ENCODE peak calls at places on chromosome 7, in four cellular contexts. E, O, A and L are unnamed samples.
A peak's percentile ranks its signal among the peaks of the same experiment; 100 is the strongest.

GRCh38 chr7:155810607-155811559 is 1.4 kb downstream of the SHH start:
- DNase-seq in A (no peak), E (no peak), O (no peak), L (no peak)

GRCh38 chr7:148155826-148156225 is 434.7 kb upstream of the C7orf33 start:
- DNase-seq in O (no peak), E (no peak), A (no peak), L (no peak)

GRCh38 chr7:158933468-158934139 is 77.2 kb downstream of the DYNC2I1 start:
- DNase-seq in E (no peak), A (no peak), O (no peak), L (no peak)

GRCh38 chr7:12007591-12007990 is 175.6 kb upstream of the THSD7A start:
- DNase-seq in O (no peak), E (no peak), A (no peak), L (no peak)

GRCh38 chr7:22665816-22666375 is 61.1 kb upstream of the IL6 start:
- DNase-seq in E (no peak), A (no peak), O (no peak), L (no peak)

GRCh38 chr7:151849879-151850260 is 27.0 kb downstream of the PRKAG2 start:
- DNase-seq in A (no peak), E (no peak), O (no peak), L (no peak)

GRCh38 chr7:81226234-81226633 is 307.4 kb upstream of the SEMA3C start:
- DNase-seq in A (no peak), O (no peak), E (no peak), L (no peak)

GRCh38 chr7:75691793-75692543 is 46.8 kb downstream of the HIP1 start:
- DNase-seq in A (no peak), E (no peak), O (no peak), L (no peak)

GRCh38 chr7:94393251-94393758 is 1.4 kb upstream of the COL1A2 start:
- DNase-seq in O (no peak), A (no peak), E (no peak), L (no peak)

GRCh38 chr7:2936301-2936700 is 92.2 kb upstream of the GNA12 start:
- DNase-seq in E (no peak), A (no peak), O (no peak), L (no peak)

GRCh38 chr7:1321411-1322239 is 89.0 kb downstream of the UNCX start:
- DNase-seq in A (no peak), E (no peak), O (no peak), L (no peak)

GRCh38 chr7:155349601-155350331 is 52.1 kb downstream of the INSIG1 start:
- DNase-seq in A (no peak), O (no peak), E (no peak), L (no peak)

GRCh38 chr7:23277359-23277989 is 21.7 kb upstream of the MALSU1 start:
- DNase-seq in O (no peak), A (peak; percentile 58), E (no peak), L (peak; percentile 19)

GRCh38 chr7:102193806-102194205 is 92.9 kb upstream of the SH2B2 start:
- DNase-seq in E (no peak), A (no peak), O (no peak), L (no peak)

GRCh38 chr7:66737667-66738066 is 2.9 kb upstream of the RABGEF1 start:
- DNase-seq in E (no peak), A (no peak), O (no peak), L (no peak)

GRCh38 chr7:24884401-24884800 is 95.6 kb downstream of the OSBPL3 start:
- DNase-seq in A (no peak), O (no peak), E (no peak), L (no peak)

GRCh38 chr7:2288986-2289611 is 25.1 kb downstream of the SNX8 start:
- DNase-seq in E (no peak), A (no peak), O (no peak), L (no peak)

GRCh38 chr7:3095046-3095445 is 51.4 kb upstream of the CARD11 start:
- DNase-seq in O (no peak), E (no peak), A (no peak), L (no peak)

GRCh38 chr7:25386311-25386744 is 158.0 kb upstream of the NPVF start:
- DNase-seq in A (no peak), O (no peak), E (no peak), L (no peak)

GRCh38 chr7:108045669-108046068 is 42.7 kb upstream of the LAMB1 start:
- DNase-seq in O (no peak), E (no peak), A (no peak), L (no peak)

GRCh38 chr7:6284055-6284400 is 11.6 kb upstream of the CYTH3 start:
- DNase-seq in E (no peak), O (no peak), A (no peak), L (no peak)

GRCh38 chr7:151086802-151087246 is 549 bp downstream of the AGAP3 start:
- DNase-seq in E (no peak), A (no peak), O (no peak), L (no peak)

GRCh38 chr7:2923886-2924574 is 79.9 kb upstream of the GNA12 start:
- DNase-seq in A (no peak), E (no peak), O (no peak), L (no peak)

GRCh38 chr7:29865526-29865925 is 59.2 kb downstream of the WIPF3 start:
- DNase-seq in A (peak; percentile 22), O (peak; percentile 52), E (no peak), L (no peak)

GRCh38 chr7:5780801-5781496 is 514 bp downstream of the RNF216 start:
- DNase-seq in A (no peak), E (peak; percentile 46), O (no peak), L (no peak)

GRCh38 chr7:21251166-21251806 is 176.6 kb upstream of the SP4 start:
- DNase-seq in O (no peak), A (no peak), E (no peak), L (no peak)

GRCh38 chr7:5266148-5267028 is 16.4 kb upstream of the SLC29A4 start:
- DNase-seq in A (no peak), O (no peak), E (peak; percentile 45), L (no peak)

GRCh38 chr7:118863961-118864360 is 639.5 kb downstream of the ANKRD7 start:
- DNase-seq in A (no peak), O (no peak), E (no peak), L (no peak)

GRCh38 chr7:108211382-108212201 is 81.4 kb upstream of the LAMB4 start:
- DNase-seq in A (no peak), O (no peak), E (no peak), L (no peak)

GRCh38 chr7:74585844-74586243 is 71.7 kb upstream of the GTF2I start:
- DNase-seq in A (no peak), O (no peak), E (no peak), L (no peak)

GRCh38 chr7:43649755-43650274 is 66.9 kb downstream of the STK17A start:
- DNase-seq in O (no peak), E (no peak), A (no peak), L (no peak)

GRCh38 chr7:36794689-36795088 is 70.4 kb upstream of the AOAH start:
- DNase-seq in A (no peak), E (no peak), O (no peak), L (peak; percentile 79)

GRCh38 chr7:148815612-148816011 is 68.5 kb downstream of the EZH2 start:
- DNase-seq in O (no peak), A (no peak), E (no peak), L (no peak)

GRCh38 chr7:88455696-88456095 is 149.0 kb upstream of the STEAP4 start:
- DNase-seq in A (no peak), O (no peak), E (no peak), L (no peak)

GRCh38 chr7:74287303-74288033 is 1.7 kb upstream of the CLIP2 start:
- DNase-seq in E (no peak), A (no peak), O (no peak), L (no peak)

GRCh38 chr7:13279854-13280435 is 592.5 kb downstream of the ARL4A start:
- DNase-seq in E (no peak), O (no peak), A (no peak), L (no peak)

GRCh38 chr7:139731802-139732470 is 45.9 kb downstream of the HIPK2 start:
- DNase-seq in A (peak; percentile 60), E (peak; percentile 66), O (no peak), L (peak; percentile 41)

GRCh38 chr7:147207988-147208387 is 1091.4 kb downstream of the CNTNAP2 start:
- DNase-seq in A (no peak), E (no peak), O (no peak), L (no peak)

GRCh38 chr7:98116656-98117461 is 10.2 kb downstream of the LMTK2 start:
- DNase-seq in E (no peak), A (no peak), O (no peak), L (no peak)